ENCODE peak calls at places on chromosomes 6 and 20, in nine cellular contexts. Z is heart right ventricle, D is brain microvascular endothelial cell, T is GM23338, G is hepatocyte, Y is adrenal gland, N is colonic mucosa, O is left ventricle myocardium inferior, H is fibroblast of villous mesenchyme. K is an unnamed sample.

GRCh38 chr6:40936810-40937209 is 102.2 kb downstream of the UNC5CL start:
- DNase-seq in Y (peak; percentile 16), D (peak; percentile 76), Z (no peak), G (peak; percentile 23), H (peak; percentile 69), N (no peak), T (no peak), O (no peak), K (peak; percentile 79)

GRCh38 chr6:786946-787763 is 94.2 kb upstream of the EXOC2 start:
- DNase-seq in G (no peak), T (peak; percentile 63), Z (no peak), N (no peak), D (no peak), Y (no peak), H (peak; percentile 18), O (no peak), K (peak; percentile 10)

GRCh38 chr20:10280016-10280908 is 61.6 kb downstream of the SNAP25 start:
- DNase-seq in Y (no peak), N (no peak), G (no peak), O (no peak), H (peak; percentile 5), Z (no peak), D (no peak), T (peak; percentile 40), K (no peak)

GRCh38 chr6:11831653-11832052 is 53.0 kb upstream of the ADTRP start:
- DNase-seq in N (no peak), H (no peak), T (no peak), D (no peak), Y (no peak), G (no peak), O (no peak), Z (no peak), K (no peak)

GRCh38 chr6:25389501-25389900 is 110.3 kb downstream of the CARMIL1 start:
- DNase-seq in Y (peak; percentile 54), O (no peak), Z (no peak), D (no peak), N (no peak), H (no peak), G (no peak), T (no peak), K (peak; percentile 74)

GRCh38 chr6:100300221-100300736 is 164.4 kb downstream of the SIM1 start:
- DNase-seq in Y (no peak), T (no peak), N (no peak), O (no peak), H (peak; percentile 68), D (peak; percentile 94), G (peak; percentile 41), Z (no peak), K (peak; percentile 97)

GRCh38 chr6:169604076-169604475 is 97.8 kb downstream of the WDR27 start:
- DNase-seq in O (no peak), H (peak; percentile 63), N (no peak), T (no peak), Y (no peak), D (no peak), G (no peak), Z (no peak), K (no peak)

GRCh38 chr20:42531675-42531985 is 658.1 kb downstream of the PTPRT start:
- DNase-seq in O (no peak), Y (no peak), D (no peak), Z (no peak), N (no peak), T (no peak), G (no peak), H (no peak), K (no peak)

GRCh38 chr6:91812596-91813274 is 1225.9 kb upstream of the MAP3K7 start:
- DNase-seq in H (peak; percentile 45), D (no peak), G (no peak), Z (no peak), N (no peak), O (no peak), T (no peak), Y (no peak), K (peak; percentile 58)

GRCh38 chr20:35443003-35443402 is 5.0 kb upstream of the GDF5 start:
- DNase-seq in H (peak; percentile 70), T (no peak), Y (no peak), O (no peak), N (no peak), Z (no peak), G (no peak), D (peak; percentile 57), K (peak; percentile 90)

GRCh38 chr6:36927691-36928546 is 26.6 kb upstream of the PI16 start:
- DNase-seq in O (peak; percentile 50), D (no peak), N (no peak), G (peak; percentile 38), T (no peak), Z (peak; percentile 27), Y (peak; percentile 76), H (no peak), K (peak; percentile 21)

GRCh38 chr6:134249412-134249758 is 68.5 kb downstream of the SGK1 start:
- DNase-seq in O (no peak), G (no peak), Z (no peak), D (no peak), T (no peak), N (no peak), Y (no peak), H (peak; percentile 25), K (no peak)

GRCh38 chr20:57048027-57048869 is 218.2 kb downstream of the BMP7 start:
- DNase-seq in O (no peak), T (peak; percentile 76), N (peak; percentile 37), Z (no peak), G (peak; percentile 59), H (peak; percentile 75), Y (peak; percentile 39), D (peak; percentile 42), K (peak; percentile 32)

GRCh38 chr20:57627972-57628650 is 7.9 kb upstream of the ZBP1 start:
- DNase-seq in Y (peak; percentile 42), G (peak; percentile 38), O (peak; percentile 61), N (no peak), T (no peak), Z (peak; percentile 76), D (peak; percentile 19), H (peak; percentile 51), K (peak; percentile 66)

GRCh38 chr6:98946877-98947410 is 802 bp downstream of the FBXL4 start:
- DNase-seq in N (peak; percentile 50), Z (peak; percentile 7), T (no peak), H (peak; percentile 19), Y (peak; percentile 39), O (no peak), G (peak; percentile 36), D (no peak), K (peak; percentile 26)

GRCh38 chr6:87730310-87730709 is 28.3 kb upstream of the AKIRIN2 start:
- DNase-seq in H (no peak), G (peak; percentile 34), O (peak; percentile 75), N (peak; percentile 62), D (no peak), T (no peak), Y (peak; percentile 88), Z (peak; percentile 67), K (peak; percentile 10)

GRCh38 chr6:110761371-110761770 is 53.9 kb downstream of the CDK19 start:
- DNase-seq in G (no peak), T (no peak), N (no peak), Y (no peak), H (peak; percentile 53), O (no peak), D (peak; percentile 7), Z (no peak), K (no peak)

DNA sequence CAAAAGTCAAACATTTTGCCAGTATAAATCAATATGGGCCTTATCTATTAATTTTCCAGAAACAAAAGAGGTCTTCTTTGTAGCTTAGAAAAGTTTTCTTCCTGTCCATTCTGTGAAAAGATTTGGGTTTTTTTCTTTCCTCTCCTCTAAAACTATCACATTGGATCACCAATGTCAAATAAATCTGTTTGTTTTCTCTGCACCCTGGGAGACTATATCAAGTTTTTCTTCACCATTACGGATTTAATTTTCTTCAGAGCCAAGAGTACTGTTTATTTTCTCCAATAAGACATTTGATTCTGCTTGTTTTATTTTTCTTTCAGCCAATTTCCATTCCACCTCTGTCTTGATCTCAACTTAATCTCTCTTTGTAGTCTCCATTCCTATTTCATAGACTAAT is 1.9 kb upstream of the LZTS3 start:
- DNase-seq in D (no peak), O (no peak), Y (no peak), N (no peak), T (no peak), H (no peak), Z (no peak), G (no peak), K (no peak)
- H3K4me3 ChIP-seq in D (no peak overlapping the region), O (peak overlapping the region; percentile 99), Y (no peak overlapping the region), N (no peak overlapping the region), T (peak overlapping the region; percentile 73), H (peak overlapping the region; percentile 92), Z (no peak overlapping the region), G (peak overlapping the region; percentile 94), K (no peak overlapping the region)

DNA sequence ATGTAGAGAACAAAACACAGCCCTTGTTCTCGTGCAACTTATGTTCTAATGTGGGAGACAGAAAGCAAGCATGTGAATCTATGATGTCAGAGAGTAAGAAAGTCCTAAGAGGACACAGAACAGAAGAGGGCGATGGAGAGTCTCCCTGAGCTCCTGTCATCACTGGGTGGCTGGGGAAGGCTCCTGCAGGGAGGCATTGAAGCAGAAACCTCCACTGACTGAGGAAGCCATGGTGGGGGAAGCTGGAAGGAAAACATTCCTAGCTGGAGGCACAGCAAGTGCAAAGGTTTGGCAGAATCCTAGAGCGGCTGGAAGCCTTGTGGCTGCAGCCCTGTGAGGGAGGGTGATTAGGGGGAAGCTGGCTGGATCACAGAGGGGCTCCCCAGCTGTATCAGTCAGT is 248.0 kb downstream of the CDH26 start:
- DNase-seq in H (peak; percentile 32), O (no peak), Z (no peak), D (peak; percentile 54), N (no peak), T (peak; percentile 49), G (peak; percentile 60), Y (no peak), K (peak; percentile 57)
- TF ChIP-seq CTCF in H (peak; percentile 42), O (peak; percentile 24), Z (no peak), D (peak; percentile 75), N (no peak), T (peak; percentile 39), G (peak; percentile 42), Y (peak; percentile 21), K (peak; percentile 60)

GRCh38 chr6:33944686-33945411 is 141.0 kb upstream of the MLN start:
- DNase-seq in T (peak; percentile 35), H (no peak), O (no peak), D (no peak), Y (no peak), Z (no peak), N (no peak), G (no peak), K (no peak)
- H3K4me3 ChIP-seq in T (no peak overlapping the region), H (no peak overlapping the region), O (no peak overlapping the region), D (no peak overlapping the region), Y (no peak overlapping the region), Z (no peak overlapping the region), N (no peak overlapping the region), G (no peak overlapping the region), K (no peak overlapping the region)

DNA sequence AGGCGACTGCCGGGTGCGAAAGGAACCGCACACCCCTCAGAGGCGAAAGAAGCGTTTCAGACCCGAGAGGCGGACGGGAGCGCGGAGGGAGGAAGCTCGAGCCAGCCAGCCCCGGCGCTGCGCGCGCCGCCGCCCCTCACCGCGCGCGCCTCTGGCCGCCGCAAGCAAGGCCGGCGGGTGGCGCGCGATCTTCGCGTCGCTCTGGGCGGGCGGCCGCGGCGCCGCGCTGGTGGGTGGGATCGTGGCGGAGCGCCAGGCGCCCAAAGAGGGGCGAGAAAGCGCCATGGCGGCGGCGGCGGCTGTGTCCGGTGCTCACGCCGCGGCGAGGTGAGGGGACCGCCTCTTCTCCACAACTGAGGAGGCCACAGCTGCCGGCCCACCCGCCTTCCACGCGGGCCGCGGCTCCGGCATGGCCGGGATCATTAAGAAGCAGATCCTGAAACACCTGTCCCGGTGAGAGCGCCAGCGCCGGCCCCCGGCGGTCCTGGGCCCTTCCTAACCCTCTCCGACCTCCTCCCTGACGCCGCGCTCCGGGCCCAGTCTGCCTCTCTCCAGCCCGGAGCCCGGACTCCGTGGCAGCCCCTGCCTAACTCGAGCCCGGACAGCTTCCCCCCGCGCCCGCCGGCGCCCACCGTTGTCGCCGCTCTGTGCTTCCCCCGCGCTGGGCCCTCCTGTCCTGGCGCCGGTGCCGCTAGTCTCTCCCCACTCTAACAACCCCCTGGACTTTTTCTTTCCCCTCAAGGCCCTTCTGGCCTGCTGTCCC is at the start of gene BLTP3A:
- DNase-seq in D (peak; percentile 17), Z (peak; percentile 65), T (peak; percentile 87), Y (peak; percentile 63), H (peak; percentile 64), G (peak; percentile 94), N (peak; percentile 68), O (peak; percentile 78), K (peak; percentile 49)
- TF ChIP-seq CTCF in D (no peak), Z (no peak), T (no peak), Y (no peak), H (no peak), G (no peak), N (no peak), O (peak; percentile 25), K (no peak)